ENCODE peak calls at places on chromosomes 3 and 15, in nine cellular contexts. S is hepatic stellate cell; Q is Caki2; C is activated CD8-positive, alpha-beta T cell treated with anti-CD3 and anti-CD28 coated beads, Interleukin-2, amount 10 ng/mL, durations not matched to agents 7 days and 5 days; I is progenitor cell of endocrine pancreas; E is endothelial cell of umbilical vein; F is aorta; J is NCI-H1436 treated with DMSO at 0.1 percent for 48 hours; Y is brain microvascular endothelial cell. O is an unnamed sample.

GRCh38 chr15:101277038-101277822 is at the start of gene SELENOS:
- DNase-seq in F (peak; percentile 92), I (peak; percentile 84), Q (peak; percentile 83), C (peak; percentile 90), Y (peak; percentile 63), S (peak; percentile 88), J (no peak), E (peak; percentile 89), O (peak; percentile 94)

GRCh38 chr3:16258892-16259291 is 5.9 kb downstream of the DPH3 start:
- DNase-seq in F (no peak), C (no peak), S (no peak), Q (no peak), J (no peak), I (no peak), E (no peak), Y (no peak), O (no peak)

GRCh38 chr15:66955871-66956585 is 109.4 kb upstream of the SMAD3 start:
- DNase-seq in E (peak; percentile 85), S (no peak), J (no peak), Q (peak; percentile 63), F (no peak), Y (peak; percentile 25), I (no peak), C (no peak), O (peak; percentile 90)

GRCh38 chr15:96273317-96274086 is 57.0 kb upstream of the NR2F2 start:
- DNase-seq in I (no peak), Q (peak; percentile 98), C (no peak), F (no peak), S (peak; percentile 70), Y (peak; percentile 100), E (peak; percentile 94), J (no peak), O (peak; percentile 96)

GRCh38 chr3:5238545-5238944 is 51.0 kb downstream of the EDEM1 start:
- DNase-seq in F (no peak), S (no peak), Y (no peak), C (no peak), E (no peak), I (no peak), J (no peak), Q (no peak), O (no peak)

GRCh38 chr3:126316515-126316939 is 40.7 kb downstream of the KLF15 start:
- DNase-seq in Q (no peak), E (no peak), J (no peak), Y (no peak), S (no peak), C (no peak), F (no peak), I (no peak), O (no peak)

GRCh38 chr3:57112206-57112605 is 51.7 kb downstream of the SPATA12 start:
- DNase-seq in F (no peak), C (no peak), S (no peak), Y (no peak), Q (no peak), E (no peak), I (no peak), J (no peak), O (no peak)

GRCh38 chr3:183824761-183825379 is 507 bp downstream of the MAP6D1 start:
- DNase-seq in Y (no peak), J (no peak), S (peak; percentile 50), C (peak; percentile 34), F (no peak), Q (peak; percentile 38), E (peak; percentile 19), I (peak; percentile 21), O (peak; percentile 35)

GRCh38 chr3:44584646-44585501 is at the start of gene ZNF660:
- DNase-seq in J (peak; percentile 14), I (peak; percentile 68), Q (no peak), Y (peak; percentile 38), E (peak; percentile 55), F (peak; percentile 76), C (no peak), S (peak; percentile 70), O (peak; percentile 63)

GRCh38 chr3:120471643-120472042 is 20.9 kb upstream of the FSTL1 start:
- DNase-seq in Y (peak; percentile 52), C (no peak), J (no peak), S (peak; percentile 18), E (no peak), I (no peak), F (no peak), Q (no peak), O (no peak)

GRCh38 chr3:182567666-182568065 is 225.6 kb upstream of the ATP11B start:
- DNase-seq in E (no peak), J (no peak), I (no peak), F (no peak), Q (peak; percentile 22), S (no peak), Y (no peak), C (no peak), O (no peak)

GRCh38 chr15:84982301-84982920 is 755 bp downstream of the PDE8A start:
- DNase-seq in Q (peak; percentile 16), Y (no peak), I (no peak), E (peak; percentile 58), C (peak; percentile 55), S (no peak), F (peak; percentile 62), J (no peak), O (peak; percentile 51)

GRCh38 chr3:122942937-122943827 is 84.4 kb downstream of the SEMA5B start:
- DNase-seq in C (peak; percentile 28), I (peak; percentile 85), S (peak; percentile 80), E (peak; percentile 17), Q (peak; percentile 58), J (no peak), F (peak; percentile 82), Y (peak; percentile 55), O (peak; percentile 76)

GRCh38 chr3:72018339-72018984 is 233.5 kb upstream of the PROK2 start:
- DNase-seq in S (no peak), C (no peak), J (no peak), E (no peak), I (no peak), Q (no peak), Y (no peak), F (no peak), O (no peak)

GRCh38 chr3:60386311-60386710 is 864.9 kb downstream of the FHIT start:
- DNase-seq in S (no peak), Q (no peak), Y (no peak), C (no peak), E (no peak), F (no peak), J (no peak), I (no peak), O (no peak)

O was measured in dermis blood vessel endothelial cell.